ENCODE peak calls at places on chromosome 15, in six cellular contexts. X is cardiac muscle cell, T is RWPE1, J is BE2C, K is heart left ventricle, L is GM13976. E is an unnamed sample.

GRCh38 chr15:78709263-78709882 is 68.4 kb upstream of the CHRNB4 start:
- DNase-seq in X (peak), T (peak), J (peak), K (peak), L (peak), E (peak)

GRCh38 chr15:74585857-74586256 is 29.8 kb upstream of the CLK3 start:
- DNase-seq in X (no peak), T (no peak), J (no peak), K (no peak), L (no peak), E (no peak)

GRCh38 chr15:78061963-78062427 is 15.5 kb downstream of the TBC1D2B start:
- DNase-seq in X (peak), T (no peak), J (no peak), K (peak), L (peak), E (no peak)

GRCh38 chr15:41942886-41943285 is 29.5 kb downstream of the EHD4 start:
- DNase-seq in X (no peak), T (no peak), J (no peak), K (no peak), L (no peak), E (no peak)

GRCh38 chr15:41933771-41934170 is 38.6 kb downstream of the EHD4 start:
- DNase-seq in X (no peak), T (peak), J (no peak), K (no peak), L (no peak), E (no peak)

GRCh38 chr15:29774900-29775299 is 47.4 kb downstream of the TJP1 start:
- DNase-seq in X (peak), T (peak), J (no peak), K (no peak), L (no peak), E (no peak)

GRCh38 chr15:74319138-74319460 is 48.3 kb downstream of the CYP11A1 start:
- DNase-seq in X (no peak), T (no peak), J (no peak), K (no peak), L (no peak), E (no peak)

GRCh38 chr15:90004671-90005070 is 3.5 kb downstream of the ZNF710 start:
- DNase-seq in X (peak), T (peak), J (no peak), K (no peak), L (no peak), E (no peak)

GRCh38 chr15:32098033-32098432 is 67.7 kb downstream of the CHRNA7 start:
- DNase-seq in X (no peak), T (no peak), J (no peak), K (no peak), L (no peak), E (no peak)

GRCh38 chr15:39458131-39458530 is 122.7 kb upstream of the THBS1 start:
- DNase-seq in X (no peak), T (no peak), J (no peak), K (no peak), L (no peak), E (no peak)

GRCh38 chr15:63041982-63042878 is at the start of gene TPM1:
- DNase-seq in X (peak), T (peak), J (peak), K (peak), L (peak), E (peak)

GRCh38 chr15:66148187-66148586 is 105.4 kb downstream of the MEGF11 start:
- DNase-seq in X (no peak), T (no peak), J (no peak), K (no peak), L (no peak), E (no peak)

GRCh38 chr15:101560722-101561583 is 71.4 kb upstream of the PCSK6 start:
- DNase-seq in X (no peak), T (no peak), J (no peak), K (no peak), L (no peak), E (peak)

GRCh38 chr15:100278596-100279380 is 63.0 kb downstream of the ADAMTS17 start:
- DNase-seq in X (no peak), T (no peak), J (no peak), K (no peak), L (no peak), E (no peak)

GRCh38 chr15:77664428-77664827 is 31.7 kb upstream of the LINGO1 start:
- DNase-seq in X (no peak), T (no peak), J (no peak), K (no peak), L (no peak), E (no peak)

GRCh38 chr15:47523669-47524068 is 193.6 kb upstream of the SEMA6D start:
- DNase-seq in X (peak), T (no peak), J (no peak), K (no peak), L (no peak), E (no peak)

GRCh38 chr15:66429117-66429516 is 42.4 kb downstream of the MAP2K1 start:
- DNase-seq in X (no peak), T (no peak), J (no peak), K (no peak), L (no peak), E (no peak)

GRCh38 chr15:75696303-75696657 is 16.4 kb downstream of the CSPG4 start:
- DNase-seq in X (no peak), T (no peak), J (no peak), K (no peak), L (peak), E (no peak)

GRCh38 chr15:59522988-59523461 is 85.0 kb downstream of the FAM81A start:
- DNase-seq in X (no peak), T (no peak), J (no peak), K (no peak), L (no peak), E (peak)

GRCh38 chr15:77208222-77208621 is 137.3 kb upstream of the TSPAN3 start:
- DNase-seq in X (no peak), T (no peak), J (no peak), K (no peak), L (no peak), E (no peak)

GRCh38 chr15:99435761-99436346 is 129.9 kb upstream of the MEF2A start:
- DNase-seq in X (no peak), T (no peak), J (peak), K (no peak), L (no peak), E (peak)

GRCh38 chr15:90594297-90594696 is 64.6 kb downstream of the CRTC3 start:
- DNase-seq in X (no peak), T (peak), J (no peak), K (peak), L (no peak), E (no peak)

GRCh38 chr15:39581501-39582285 is 814 bp downstream of the THBS1 start:
- DNase-seq in X (peak), T (peak), J (no peak), K (peak), L (peak), E (no peak)

GRCh38 chr15:31456329-31457060 is 129.9 kb downstream of the KLF13 start:
- DNase-seq in X (no peak), T (no peak), J (no peak), K (no peak), L (no peak), E (no peak)

GRCh38 chr15:36130641-36131310 is 448.6 kb upstream of the CDIN1 start:
- DNase-seq in X (no peak), T (peak), J (no peak), K (no peak), L (no peak), E (no peak)

GRCh38 chr15:89429023-89429422 is 67.4 kb downstream of the RHCG start:
- DNase-seq in X (no peak), T (no peak), J (peak), K (no peak), L (no peak), E (no peak)

GRCh38 chr15:57322602-57323250 is 53.6 kb upstream of the CGNL1 start:
- DNase-seq in X (no peak), T (no peak), J (no peak), K (no peak), L (no peak), E (no peak)

GRCh38 chr15:49062900-49063299 is 16.7 kb upstream of the SECISBP2L start:
- DNase-seq in X (no peak), T (no peak), J (no peak), K (no peak), L (no peak), E (no peak)

GRCh38 chr15:52288986-52289385 is 6.6 kb downstream of the MYO5C start:
- DNase-seq in X (no peak), T (no peak), J (no peak), K (no peak), L (no peak), E (no peak)

GRCh38 chr15:78110096-78110495 is 17.7 kb downstream of the SH2D7 start:
- DNase-seq in X (no peak), T (no peak), J (no peak), K (no peak), L (no peak), E (no peak)

GRCh38 chr15:64386291-64386690 is 1.3 kb upstream of the TRIP4 start:
- DNase-seq in X (no peak), T (no peak), J (no peak), K (no peak), L (no peak), E (no peak)

GRCh38 chr15:27238209-27238608 is 267.2 kb downstream of the GABRG3 start:
- DNase-seq in X (no peak), T (no peak), J (no peak), K (no peak), L (no peak), E (no peak)

GRCh38 chr15:29141908-29142747 is 127.5 kb downstream of the NSMCE3 start:
- DNase-seq in X (no peak), T (no peak), J (no peak), K (no peak), L (no peak), E (peak)

GRCh38 chr15:48748535-48748934 is 62.3 kb downstream of the CEP152 start:
- DNase-seq in X (peak), T (no peak), J (no peak), K (no peak), L (no peak), E (no peak)

GRCh38 chr15:65032823-65033537 is 3.5 kb upstream of the MTFMT start:
- DNase-seq in X (peak), T (no peak), J (peak), K (peak), L (peak), E (no peak)

GRCh38 chr15:74307827-74308642 is 59.4 kb downstream of the CYP11A1 start:
- DNase-seq in X (peak), T (peak), J (peak), K (peak), L (peak), E (no peak)

GRCh38 chr15:63478243-63478642 is 26.1 kb upstream of the USP3 start:
- DNase-seq in X (no peak), T (no peak), J (no peak), K (no peak), L (no peak), E (no peak)

GRCh38 chr15:48602358-48603122 is 43.0 kb downstream of the FBN1 start:
- DNase-seq in X (peak), T (peak), J (no peak), K (no peak), L (no peak), E (no peak)

DNA sequence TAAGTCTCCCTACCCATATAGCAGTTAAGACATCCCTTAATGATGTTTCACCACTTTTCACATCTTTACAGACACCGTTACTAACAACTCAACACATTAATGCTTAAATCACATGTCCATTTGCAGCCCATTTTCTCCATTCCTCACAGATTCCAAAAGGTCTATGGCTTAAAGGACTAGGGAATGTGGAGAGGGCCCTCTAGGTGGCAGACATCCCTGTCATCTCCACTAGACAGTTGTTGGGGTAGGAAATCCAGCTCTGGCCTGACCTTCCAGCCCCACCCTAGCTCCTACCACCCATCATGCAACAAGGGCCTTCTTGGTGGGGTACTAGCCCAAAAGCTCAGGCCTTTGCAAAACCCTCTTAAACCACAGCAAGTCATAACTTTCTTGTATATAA is 25.2 kb downstream of the CPEB1 start:
- DNase-seq in X (no peak), T (no peak), J (no peak), K (no peak), L (no peak), E (no peak)
- TF ChIP-seq CTCF in X (no peak), T (no peak), J (peak), K (no peak), L (no peak), E (peak)

GRCh38 chr15:25989327-25989726 is 126.2 kb upstream of the ATP10A start:
- DNase-seq in X (no peak), T (no peak), J (peak), K (no peak), L (no peak), E (no peak)
- TF ChIP-seq CTCF in X (no peak), T (no peak), J (peak), K (no peak), L (no peak), E (peak)

GRCh38 chr15:85005319-85005718 is 23.7 kb downstream of the PDE8A start:
- DNase-seq in X (no peak), T (no peak), J (no peak), K (no peak), L (no peak), E (no peak)
- TF ChIP-seq CTCF in X (peak), T (no peak), J (peak), K (no peak), L (no peak), E (peak)

DNA sequence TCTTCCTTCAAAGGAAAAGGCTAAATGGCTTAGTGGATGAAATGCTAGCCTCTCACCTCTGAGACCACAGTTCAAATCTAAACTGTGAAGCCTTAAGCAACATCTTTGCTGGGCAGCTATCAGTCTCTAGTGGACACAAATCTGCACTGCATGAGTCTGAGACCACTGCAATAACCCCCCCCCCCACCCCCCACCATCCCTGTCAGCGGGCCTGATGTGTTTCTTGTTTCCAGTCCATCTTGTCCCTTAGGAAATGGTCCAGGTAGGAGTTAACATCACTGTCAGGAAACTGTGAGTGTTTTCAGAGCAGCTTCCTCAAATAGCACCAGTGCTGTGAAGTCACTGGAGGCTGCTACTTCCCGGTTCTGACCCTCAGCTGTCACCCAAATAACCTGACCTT is 140.6 kb upstream of the TMCO5A start:
- DNase-seq in X (no peak), T (no peak), J (peak), K (no peak), L (no peak), E (no peak)
- TF ChIP-seq CTCF in X (no peak), T (no peak), J (peak), K (no peak), L (no peak), E (peak)

DNA sequence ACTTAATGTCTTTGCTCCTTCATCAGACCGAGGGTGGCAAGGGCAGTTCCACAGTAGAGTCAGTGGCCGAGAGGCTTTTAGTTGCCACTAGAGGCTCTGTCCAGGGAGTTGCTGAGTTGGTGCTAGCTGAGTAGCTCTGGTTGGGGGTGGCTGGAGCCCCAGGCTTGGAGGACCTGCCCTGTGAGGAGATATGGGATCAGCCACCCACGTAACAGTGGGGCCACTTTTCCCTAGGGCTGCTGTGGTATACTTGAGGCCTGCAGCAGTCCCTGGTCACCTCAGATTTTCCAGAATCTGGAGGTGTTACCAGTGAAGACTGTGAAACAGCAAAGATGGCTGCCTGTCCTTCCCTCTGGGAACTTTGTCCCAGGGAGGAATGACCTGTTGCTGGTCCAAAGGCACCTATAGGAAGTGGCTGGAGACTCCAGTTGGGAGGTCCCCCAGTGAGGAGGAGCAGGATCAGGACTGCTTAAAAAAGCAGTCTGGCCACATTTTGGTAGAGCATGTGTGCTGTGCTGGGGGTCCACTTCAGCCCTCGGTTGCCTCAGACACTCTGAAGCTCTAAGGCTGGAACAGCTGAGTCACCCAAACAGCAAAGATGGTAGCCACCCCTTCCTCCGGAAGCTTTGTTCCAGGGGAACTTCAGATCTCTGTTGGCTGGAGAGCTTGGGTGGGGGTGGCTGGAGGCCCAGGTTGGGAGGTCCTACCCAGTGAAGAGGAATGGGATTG is 72.9 kb downstream of the AKAP13 start:
- DNase-seq in X (no peak), T (no peak), J (no peak), K (no peak), L (no peak), E (no peak)
- TF ChIP-seq CTCF in X (no peak), T (no peak), J (no peak), K (no peak), L (no peak), E (no peak)

GRCh38 chr15:81308260-81308659 is 15.7 kb downstream of the STARD5 start:
- DNase-seq in X (no peak), T (no peak), J (no peak), K (no peak), L (no peak), E (no peak)
- TF ChIP-seq CTCF in X (no peak), T (no peak), J (no peak), K (no peak), L (no peak), E (no peak)

DNA sequence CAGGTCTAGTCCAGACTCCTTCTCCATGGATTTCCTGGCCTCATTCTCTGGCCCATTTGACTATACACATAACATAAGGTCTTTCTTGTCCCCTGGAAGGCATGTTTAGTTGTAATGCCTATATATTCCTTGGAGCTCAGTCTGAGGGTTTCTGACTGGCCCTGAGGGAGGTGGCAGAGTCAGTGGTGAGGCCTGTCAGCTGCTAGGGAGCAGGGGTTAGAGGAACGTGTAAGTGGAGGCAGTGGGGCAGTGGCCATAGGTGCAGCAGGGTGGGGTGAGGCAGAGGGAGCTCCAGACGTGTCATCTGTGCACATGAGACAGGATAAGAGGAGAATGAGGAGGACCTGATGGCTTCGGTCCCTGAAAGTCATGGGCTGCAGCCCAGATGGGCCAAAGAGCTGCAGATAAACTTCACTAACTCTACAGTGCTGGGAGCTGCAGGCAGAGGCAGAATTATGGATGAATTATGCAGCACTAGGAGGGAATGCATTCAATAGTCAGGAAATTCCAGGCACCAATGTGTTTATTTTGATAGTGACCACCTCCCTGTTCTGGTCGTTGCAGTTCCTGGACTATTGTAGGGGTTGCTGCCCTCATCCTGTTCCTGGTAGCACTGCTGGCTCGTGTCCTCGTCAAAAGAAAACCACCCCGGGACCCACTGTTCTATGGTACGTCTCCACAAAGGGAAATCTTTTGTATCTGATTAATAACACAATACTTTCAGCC is 5.0 kb downstream of the TM6SF1 start:
- DNase-seq in X (peak), T (no peak), J (no peak), K (peak), L (no peak), E (no peak)
- TF ChIP-seq CTCF in X (no peak), T (no peak), J (no peak), K (no peak), L (no peak), E (no peak)

GRCh38 chr15:69749797-69750196 is 297.2 kb downstream of the RPLP1 start:
- DNase-seq in X (no peak), T (peak), J (no peak), K (no peak), L (no peak), E (no peak)
- TF ChIP-seq CTCF in X (peak), T (no peak), J (peak), K (no peak), L (no peak), E (peak)